ENCODE peak calls at places on chromosome 20, in five cellular contexts. N is tibial artery; Q is body of pancreas; F is CD4-positive, alpha-beta memory T cell; R is GM23248. W is an unnamed sample.

GRCh38 chr20:57794600-57795346 is 85.0 kb upstream of the PMEPA1 start:
- DNase-seq in N (no peak), Q (no peak), F (no peak), R (peak; percentile 60), W (no peak)

GRCh38 chr20:17666491-17666890 is 15.6 kb downstream of the RRBP1 start:
- DNase-seq in N (peak; percentile 63), Q (no peak), F (no peak), R (peak; percentile 83), W (no peak)

GRCh38 chr20:4724459-4725262 is 3.0 kb downstream of the PRND start:
- DNase-seq in N (no peak), Q (no peak), F (no peak), R (no peak), W (peak; percentile 50)

GRCh38 chr20:2751347-2751867 is 49.0 kb downstream of the CPXM1 start:
- DNase-seq in N (no peak), Q (peak; percentile 38), F (no peak), R (no peak), W (no peak)

GRCh38 chr20:58359441-58359840 is 29.6 kb upstream of the VAPB start:
- DNase-seq in N (no peak), Q (no peak), F (no peak), R (no peak), W (no peak)

GRCh38 chr20:41617059-41617921 is 887 bp downstream of the CHD6 start:
- DNase-seq in N (peak; percentile 66), Q (peak; percentile 53), F (peak; percentile 59), R (peak; percentile 74), W (no peak)

GRCh38 chr20:64203037-64203777 is 39.0 kb downstream of the MYT1 start:
- DNase-seq in N (no peak), Q (no peak), F (no peak), R (peak; percentile 32), W (no peak)

GRCh38 chr20:15446373-15446772 is 1109.0 kb upstream of the FLRT3 start:
- DNase-seq in N (no peak), Q (peak; percentile 53), F (no peak), R (peak; percentile 0), W (no peak)

GRCh38 chr20:3760980-3761379 is 6.6 kb downstream of the ADISSP start:
- DNase-seq in N (no peak), Q (no peak), F (no peak), R (no peak), W (no peak)

GRCh38 chr20:24160563-24161355 is 172.2 kb upstream of the GGTLC1 start:
- DNase-seq in N (peak; percentile 76), Q (peak; percentile 73), F (no peak), R (peak; percentile 82), W (no peak)

GRCh38 chr20:5400164-5400762 is 83.5 kb upstream of the PROKR2 start:
- DNase-seq in N (no peak), Q (no peak), F (no peak), R (peak; percentile 32), W (no peak)

GRCh38 chr20:20972490-20972889 is 133.7 kb downstream of the LINC00237 start:
- DNase-seq in N (no peak), Q (no peak), F (no peak), R (no peak), W (no peak)

GRCh38 chr20:39066464-39066863 is 104.3 kb downstream of the DHX35 start:
- DNase-seq in N (no peak), Q (no peak), F (no peak), R (no peak), W (no peak)

GRCh38 chr20:14116037-14116436 is 120.7 kb downstream of the MACROD2 start:
- DNase-seq in N (no peak), Q (no peak), F (no peak), R (no peak), W (no peak)

GRCh38 chr20:19070681-19071441 is 141.6 kb upstream of the SLC24A3 start:
- DNase-seq in N (no peak), Q (no peak), F (no peak), R (no peak), W (no peak)

GRCh38 chr20:17225891-17226409 is 890 bp upstream of the PCSK2 start:
- DNase-seq in N (no peak), Q (peak; percentile 30), F (no peak), R (peak; percentile 6), W (peak; percentile 86)

GRCh38 chr20:62926229-62927127 is at the start of gene DIDO1:
- DNase-seq in N (peak; percentile 91), Q (peak; percentile 93), F (peak; percentile 90), R (peak; percentile 92), W (peak; percentile 94)

DNA sequence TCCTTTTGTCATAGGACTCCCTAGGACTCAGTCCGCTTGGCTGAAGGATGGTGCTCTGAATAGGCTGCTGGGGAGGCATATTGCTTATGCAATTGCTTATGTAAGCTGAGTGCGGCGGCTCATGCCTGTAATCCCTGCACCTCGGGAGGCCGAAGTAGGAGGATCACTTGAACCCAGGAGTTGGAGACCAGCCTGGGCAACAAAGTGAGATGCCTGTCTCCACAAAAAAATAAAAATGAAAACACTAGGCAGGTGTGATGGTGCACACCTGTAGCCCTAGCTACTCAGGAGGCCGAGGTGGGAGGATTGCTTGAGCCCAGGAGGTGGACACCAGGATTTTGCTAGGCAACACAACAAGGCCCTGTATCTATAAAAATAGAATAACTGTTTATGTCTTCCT is 81.3 kb downstream of the EYA2 start:
- DNase-seq in N (no peak), Q (no peak), F (no peak), R (no peak), W (no peak)
- H3K9me3 ChIP-seq in N (no peaks in the 10 kb centered on the region), Q (no peaks in the 10 kb centered on the region), F (no peaks in the 10 kb centered on the region), R (no peaks in the 10 kb centered on the region), W (no peaks in the 10 kb centered on the region)

GRCh38 chr20:32139947-32140346 is 30.4 kb downstream of the TM9SF4 start:
- DNase-seq in N (no peak), Q (no peak), F (no peak), R (no peak), W (no peak)
- H3K36me3 ChIP-seq in N (peaks cover 86% of the 10 kb centered on the region), Q (no peaks in the 10 kb centered on the region), F (peaks cover 66% of the 10 kb centered on the region), R (peaks cover 23% of the 10 kb centered on the region), W (peaks cover 90% of the 10 kb centered on the region)

GRCh38 chr20:11432407-11432806 is 485.3 kb upstream of the BTBD3 start:
- DNase-seq in N (no peak), Q (no peak), F (no peak), R (peak; percentile 81), W (no peak)
- H3K9me3 ChIP-seq in N (no peaks in the 10 kb centered on the region), Q (no peaks in the 10 kb centered on the region), F (peaks cover 3% of the 10 kb centered on the region), R (no peaks in the 10 kb centered on the region), W (peaks cover 6% of the 10 kb centered on the region)

DNA sequence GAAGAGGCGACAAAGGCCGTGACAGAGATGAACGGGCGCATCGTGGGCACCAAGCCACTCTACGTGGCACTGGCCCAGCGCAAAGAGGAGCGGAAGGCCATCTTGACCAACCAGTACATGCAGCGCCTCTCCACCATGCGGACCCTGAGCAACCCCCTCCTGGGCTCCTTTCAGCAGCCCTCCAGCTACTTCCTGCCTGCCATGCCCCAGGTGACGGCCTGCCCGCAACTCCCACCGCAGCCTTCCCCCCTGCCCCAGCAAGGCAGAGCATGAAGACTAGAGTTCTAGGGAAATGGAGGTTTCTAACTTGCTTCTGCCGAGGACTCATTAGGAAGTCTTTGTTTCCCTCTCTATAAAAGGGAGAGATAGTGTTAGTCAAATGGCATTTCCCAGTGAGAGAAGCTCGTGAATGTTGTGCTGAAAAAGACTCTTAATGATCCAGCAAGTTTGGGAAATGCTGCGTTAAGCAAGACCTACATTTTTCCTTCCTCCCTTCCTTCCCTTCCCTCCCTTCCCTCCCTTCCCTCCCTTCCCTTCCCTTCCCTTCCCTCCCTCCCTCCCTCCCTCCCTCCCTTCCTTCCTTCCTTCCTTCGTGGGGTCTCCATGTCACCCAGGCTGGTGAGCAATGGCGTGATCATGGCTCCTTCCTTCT is 20.8 kb downstream of the PABPC1L start:
- DNase-seq in N (no peak), Q (no peak), F (no peak), R (no peak), W (peak; percentile 40)
- H3K36me3 ChIP-seq in N (peaks cover 8% of the 10 kb centered on the region), Q (no peaks in the 10 kb centered on the region), F (no peaks in the 10 kb centered on the region), R (no peaks in the 10 kb centered on the region), W (peaks cover 13% of the 10 kb centered on the region)

GRCh38 chr20:49288784-49289696 is 11.2 kb upstream of the ZNFX1 start:
- DNase-seq in N (no peak), Q (no peak), F (no peak), R (no peak), W (no peak)

GRCh38 chr20:49286689-49287551 is 9.1 kb upstream of the ZNFX1 start:
- DNase-seq in N (no peak), Q (no peak), F (no peak), R (peak; percentile 38), W (no peak)

GRCh38 chr20:49285813-49286494 is 8.1 kb upstream of the ZNFX1 start:
- DNase-seq in N (no peak), Q (no peak), F (no peak), R (no peak), W (no peak)

GRCh38 chr20:49287555-49288249 is 9.8 kb upstream of the ZNFX1 start:
- DNase-seq in N (no peak), Q (no peak), F (no peak), R (peak; percentile 68), W (no peak)

DNA sequence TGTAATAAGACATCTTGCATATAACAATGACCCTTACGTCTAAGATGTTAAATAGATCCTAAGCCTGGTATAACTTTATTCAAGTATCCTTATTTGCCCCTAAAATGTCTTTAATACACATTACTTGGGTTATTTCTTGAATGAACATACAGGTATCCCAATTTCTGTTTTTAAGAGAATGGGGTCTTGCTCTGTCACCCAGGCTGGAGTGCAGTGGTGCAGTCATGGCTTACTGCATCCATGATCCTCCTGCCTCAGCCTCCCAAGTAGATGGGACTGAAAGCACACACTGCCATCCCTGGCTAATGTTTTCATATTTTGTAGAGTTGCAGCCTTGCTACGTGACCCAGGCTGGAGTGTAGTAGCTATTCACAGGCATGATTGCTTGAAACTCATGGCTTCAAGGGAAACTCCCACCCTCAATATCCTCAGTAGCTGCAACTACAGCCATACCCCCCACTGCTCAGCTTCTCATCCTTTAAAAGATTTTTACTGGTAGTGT is 10.4 kb upstream of the ZNFX1 start:
- DNase-seq in N (no peak), Q (no peak), F (no peak), R (no peak), W (no peak)
- H3K9me3 ChIP-seq in N (peaks cover 29% of the 10 kb centered on the region), Q (no peaks in the 10 kb centered on the region), F (peaks cover 37% of the 10 kb centered on the region), R (no peaks in the 10 kb centered on the region), W (peaks cover 36% of the 10 kb centered on the region)

W was measured in upper lobe of left lung.